ENCODE peak calls at places on chromosomes 13 and 19, in four cellular contexts. D is stomach, L is Panc1, C is AG10803. R is an unnamed sample.

GRCh38 chr13:67515895-67516294 is 285.8 kb upstream of the PCDH9 start:
- DNase-seq in D (no peak), L (no peak), C (peak), R (no peak)

GRCh38 chr19:47778954-47779351 is 450 bp downstream of the SELENOW start:
- DNase-seq in D (no peak), L (no peak), C (peak), R (no peak)

GRCh38 chr19:54114340-54114826 is 1.1 kb downstream of the TFPT start:
- DNase-seq in D (peak), L (no peak), C (peak), R (no peak)

GRCh38 chr13:90867336-90867683 is 480.2 kb upstream of the MIR17HG start:
- DNase-seq in D (peak), L (peak), C (peak), R (peak)

GRCh38 chr13:107348931-107349330 is 781.0 kb upstream of the ARGLU1 start:
- DNase-seq in D (no peak), L (no peak), C (peak), R (no peak)

GRCh38 chr13:100089633-100090032 is 740 bp downstream of the PCCA start:
- DNase-seq in D (no peak), L (no peak), C (no peak), R (no peak)

GRCh38 chr13:28751210-28751935 is 32.6 kb upstream of the SLC46A3 start:
- DNase-seq in D (no peak), L (no peak), C (peak), R (no peak)

GRCh38 chr13:24680258-24680920 is at the start of gene ATP12A:
- DNase-seq in D (peak), L (no peak), C (no peak), R (no peak)

GRCh38 chr13:101231751-101232428 is 184.4 kb downstream of the NALCN start:
- DNase-seq in D (no peak), L (no peak), C (peak), R (no peak)

GRCh38 chr19:11160119-11160768 is 4.7 kb upstream of the SPC24 start:
- DNase-seq in D (no peak), L (no peak), C (no peak), R (no peak)